ENCODE peak calls at places on chromosomes 4 and X, in seven cellular contexts. I is foreskin fibroblast, S is astrocyte, K is AG09319, A is heart left ventricle, P is uterus, J is cardiac muscle cell. M is an unnamed sample.

GRCh38 chr4:147042046-147042445 is 96.4 kb upstream of the TTC29 start:
- DNase-seq in S (no peak), I (no peak), A (no peak), J (no peak), P (no peak), K (no peak), M (no peak)

GRCh38 chrX:42746606-42747005 is 31.4 kb downstream of the PPP1R2C start:
- DNase-seq in S (peak), I (peak), A (no peak), J (no peak), K (no peak), P (no peak), M (no peak)

GRCh38 chr4:5036239-5036638 is 15.0 kb upstream of the STK32B start:
- DNase-seq in K (peak), A (no peak), J (no peak), P (no peak), I (peak), S (peak), M (no peak)

GRCh38 chr4:122959441-122959840 is 37.0 kb upstream of the NUDT6 start:
- DNase-seq in J (no peak), A (no peak), K (no peak), I (no peak), P (no peak), S (no peak), M (no peak)

GRCh38 chrX:84907324-84907946 is 96.2 kb upstream of the APOOL start:
- DNase-seq in A (no peak), J (peak), I (peak), P (no peak), K (no peak), S (no peak), M (no peak)

GRCh38 chr4:1345905-1346780 is 865 bp upstream of the UVSSA start:
- DNase-seq in K (no peak), A (peak), S (no peak), P (peak), I (peak), J (peak), M (peak)

GRCh38 chr4:123421227-123421941 is 24.8 kb downstream of the SPRY1 start:
- DNase-seq in I (peak), K (no peak), P (no peak), J (no peak), A (no peak), S (no peak), M (no peak)

GRCh38 chrX:82961129-82961528 is 547.0 kb upstream of the POU3F4 start:
- DNase-seq in S (no peak), J (no peak), I (no peak), K (no peak), P (no peak), A (no peak), M (no peak)

GRCh38 chr4:139823345-139823744 is 157.7 kb downstream of the MGST2 start:
- DNase-seq in P (no peak), I (no peak), K (no peak), A (no peak), S (no peak), J (no peak), M (no peak)

GRCh38 chrX:78331708-78332107 is 4.3 kb upstream of the CYSLTR1 start:
- DNase-seq in P (no peak), A (no peak), K (no peak), I (no peak), S (no peak), J (no peak), M (no peak)

GRCh38 chrX:29535212-29536162 is 679.9 kb upstream of the MAGEB2 start:
- DNase-seq in P (no peak), A (no peak), I (peak), J (no peak), S (peak), K (no peak), M (no peak)

GRCh38 chrX:40632199-40632598 is 9.0 kb downstream of the MPC1L start:
- DNase-seq in I (no peak), P (no peak), K (no peak), A (no peak), J (no peak), S (no peak), M (no peak)

GRCh38 chrX:38277136-38277535 is 50.2 kb downstream of the RPGR start:
- DNase-seq in J (no peak), A (no peak), K (no peak), I (no peak), P (no peak), S (no peak), M (no peak)

GRCh38 chrX:139293991-139294390 is 236.5 kb upstream of the F9 start:
- DNase-seq in J (no peak), A (no peak), P (no peak), I (no peak), S (no peak), K (no peak), M (no peak)

GRCh38 chr4:150739591-150739990 is 157.6 kb downstream of the MAB21L2 start:
- DNase-seq in K (no peak), A (no peak), P (no peak), J (no peak), I (no peak), S (peak), M (no peak)

GRCh38 chrX:51697397-51697796 is 12.9 kb upstream of the CENPVL1 start:
- DNase-seq in I (no peak), S (no peak), J (no peak), P (no peak), K (no peak), A (no peak), M (no peak)

GRCh38 chrX:151816914-151817313 is 82.4 kb downstream of the CNGA2 start:
- DNase-seq in P (no peak), S (no peak), I (peak), A (no peak), K (no peak), J (no peak), M (no peak)

GRCh38 chr4:44425614-44426208 is 22.9 kb downstream of the KCTD8 start:
- DNase-seq in S (no peak), K (no peak), I (no peak), J (peak), P (no peak), A (no peak), M (no peak)

GRCh38 chr4:35534946-35535345 is 709.4 kb downstream of the ARAP2 start:
- DNase-seq in I (no peak), J (no peak), P (no peak), S (no peak), K (no peak), A (no peak), M (no peak)

GRCh38 chr4:26860157-26860921 is at the start of gene STIM2:
- DNase-seq in A (peak), P (peak), S (peak), I (peak), J (peak), K (peak), M (peak)
- TF ChIP-seq CTCF in A (peak), P (peak), S (peak), I (peak), J (peak), K (peak), M (peak)

GRCh38 chr4:38169524-38169923 is 209.3 kb downstream of the PTTG2 start:
- DNase-seq in J (no peak), I (peak), A (no peak), S (no peak), K (no peak), P (no peak), M (no peak)
- TF ChIP-seq CTCF in J (no peak), I (no peak), A (no peak), S (no peak), K (no peak), P (no peak), M (no peak)

GRCh38 chr4:163251204-163251603 is 81.2 kb downstream of the NPY1R start:
- DNase-seq in S (no peak), I (no peak), J (peak), P (no peak), K (no peak), A (no peak), M (no peak)
- TF ChIP-seq CTCF in S (no peak), I (no peak), J (no peak), P (no peak), K (no peak), A (no peak), M (no peak)

GRCh38 chrX:132171478-132171877 is 43.7 kb upstream of the FRMD7 start:
- DNase-seq in A (no peak), I (no peak), K (no peak), J (no peak), S (no peak), P (no peak), M (no peak)
- TF ChIP-seq CTCF in A (peak), I (no peak), K (no peak), J (no peak), S (no peak), P (no peak), M (no peak)

DNA sequence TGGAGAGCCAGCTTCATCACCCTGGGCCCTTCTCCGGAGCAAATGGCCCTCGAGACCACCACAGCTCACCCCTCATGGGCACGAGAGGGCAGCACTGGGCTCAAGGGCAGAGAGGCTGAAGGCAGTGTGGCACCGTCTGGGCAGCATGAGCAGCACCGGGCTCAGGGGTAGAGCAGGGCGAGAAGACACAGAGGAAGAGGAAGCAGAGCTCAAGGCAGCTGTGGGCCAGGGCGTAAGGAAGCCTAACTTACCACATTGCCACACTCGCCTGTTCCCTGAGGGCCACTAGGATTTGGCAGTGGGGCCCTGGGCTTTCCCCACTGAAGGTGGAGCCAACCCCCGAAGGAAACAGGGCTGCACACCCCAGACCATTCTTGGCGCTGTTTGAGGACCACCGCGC is 15.5 kb downstream of the ZNF185 start:
- DNase-seq in P (no peak), J (no peak), A (no peak), K (no peak), I (no peak), S (no peak), M (no peak)
- TF ChIP-seq CTCF in P (no peak), J (no peak), A (no peak), K (no peak), I (no peak), S (no peak), M (no peak)

DNA sequence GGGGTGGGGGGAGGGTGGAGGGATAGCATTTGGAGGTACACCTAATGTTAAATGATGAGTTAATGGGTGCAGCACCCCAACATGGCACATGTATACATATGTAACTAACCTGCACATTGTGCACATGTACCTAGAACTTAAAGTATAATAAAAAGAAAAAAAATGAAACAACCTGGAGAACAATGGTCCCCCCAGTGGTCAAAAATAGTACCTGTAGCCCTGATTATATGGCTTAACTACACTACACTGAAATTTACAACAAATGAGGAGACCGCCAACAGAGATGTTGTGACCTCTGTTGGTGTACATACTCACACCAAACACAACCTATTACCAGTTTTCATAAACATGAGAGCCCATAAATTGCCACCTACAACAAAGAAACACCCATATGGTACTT is 7.3 kb upstream of the MAGEE1 start:
- DNase-seq in J (no peak), K (no peak), P (no peak), I (no peak), A (no peak), S (no peak), M (no peak)
- TF ChIP-seq CTCF in J (no peak), K (peak), P (peak), I (no peak), A (no peak), S (no peak), M (peak)

GRCh38 chr4:52107745-52108144 is 56.6 kb downstream of the SPATA18 start:
- DNase-seq in S (no peak), J (no peak), K (no peak), A (no peak), P (no peak), I (peak), M (no peak)
- TF ChIP-seq CTCF in S (no peak), J (peak), K (peak), A (no peak), P (no peak), I (no peak), M (no peak)

DNA sequence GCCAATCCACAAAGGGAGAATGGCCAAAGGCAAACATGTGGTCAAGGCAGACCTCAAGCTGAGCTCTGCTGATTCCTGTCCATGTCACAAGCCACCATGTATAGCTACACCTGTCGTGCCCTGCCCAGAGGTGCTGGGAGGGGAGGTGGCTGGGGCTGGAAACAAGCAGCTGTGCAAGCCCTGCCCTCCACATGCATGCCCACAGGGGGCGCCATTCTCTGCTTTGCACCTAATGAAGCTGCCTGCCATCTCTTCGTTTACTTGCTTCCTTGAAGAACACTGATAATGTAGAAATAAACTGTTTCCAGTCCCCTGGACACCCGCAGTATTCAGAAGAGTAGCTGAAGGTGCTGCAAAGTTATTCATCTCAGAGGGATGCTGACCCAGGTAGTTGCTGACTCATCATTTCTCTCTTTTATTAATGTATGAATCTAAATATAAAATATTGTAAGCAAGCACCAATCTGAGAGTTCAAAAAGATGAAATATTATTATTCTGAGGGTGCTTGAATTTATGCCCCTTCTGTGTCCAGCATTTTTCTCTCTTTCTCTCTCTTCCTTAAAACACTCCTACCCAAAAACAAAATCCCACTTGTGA is 278.6 kb downstream of the ADGRA3 start:
- DNase-seq in J (peak), S (no peak), P (peak), I (no peak), K (no peak), A (no peak), M (no peak)
- TF ChIP-seq CTCF in J (peak), S (no peak), P (no peak), I (peak), K (peak), A (no peak), M (peak)

GRCh38 chr4:180610317-180610716 is 1632.9 kb upstream of the TENM3 start:
- DNase-seq in K (no peak), P (no peak), J (no peak), I (no peak), A (no peak), S (peak), M (no peak)

GRCh38 chr4:180617203-180617602 is 1626.0 kb upstream of the TENM3 start:
- DNase-seq in P (no peak), K (no peak), A (no peak), J (no peak), I (no peak), S (peak), M (no peak)

GRCh38 chr4:180618396-180618795 is 1624.8 kb upstream of the TENM3 start:
- DNase-seq in S (peak), P (no peak), A (no peak), J (no peak), K (no peak), I (no peak), M (no peak)

GRCh38 chr4:180615746-180616145 is 1627.5 kb upstream of the TENM3 start:
- DNase-seq in J (no peak), S (no peak), A (no peak), P (no peak), I (no peak), K (no peak), M (no peak)
- TF ChIP-seq CTCF in J (no peak), S (no peak), A (no peak), P (no peak), I (no peak), K (no peak), M (no peak)

DNA sequence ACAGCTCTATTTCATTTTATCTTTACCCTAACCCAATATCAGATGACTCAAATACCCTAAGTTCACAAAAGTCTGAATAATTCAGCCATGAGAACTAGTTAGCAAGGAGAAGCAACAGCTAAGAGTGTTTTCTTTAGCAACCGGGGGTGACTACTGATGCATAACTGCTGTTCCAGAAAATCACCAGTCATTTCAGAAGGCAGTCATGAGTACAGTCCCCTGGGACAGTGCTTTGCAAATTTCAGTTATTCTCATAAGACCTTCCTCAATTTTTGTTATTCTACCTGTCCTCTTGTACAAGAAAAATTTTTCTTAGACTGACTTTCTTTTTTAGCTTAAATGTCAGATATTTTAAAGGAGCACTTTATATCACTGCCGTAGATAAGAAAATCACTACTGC is 16.4 kb downstream of the BANK1 start:
- DNase-seq in I (no peak), S (no peak), P (no peak), J (no peak), K (no peak), A (no peak), M (peak)
- TF ChIP-seq CTCF in I (no peak), S (no peak), P (no peak), J (no peak), K (no peak), A (no peak), M (no peak)